ENCODE peak calls at places on chromosome 1, in seven cellular contexts. W, D, X, Q, Y, I and V are unnamed samples.
A peak's percentile ranks its signal among the peaks of the same experiment; 100 is the strongest.

GRCh38 chr1:19185976-19186375 is 24.1 kb downstream of the UBR4 start:
- DNase-seq in W (no peak), D (no peak), X (no peak), Q (no peak), Y (no peak), I (no peak), V (no peak)

GRCh38 chr1:40703316-40703715 is 11.8 kb downstream of the NFYC start:
- DNase-seq in W (peak; percentile 67), D (no peak), X (no peak), Q (no peak), Y (peak; percentile 75), I (no peak), V (peak; percentile 57)

GRCh38 chr1:68145418-68146126 is 86.8 kb downstream of the WLS start:
- DNase-seq in W (no peak), D (no peak), X (no peak), Q (no peak), Y (no peak), I (no peak), V (no peak)

GRCh38 chr1:115203287-115203686 is 114.0 kb upstream of the TSPAN2 start:
- DNase-seq in W (no peak), D (no peak), X (no peak), Q (no peak), Y (no peak), I (no peak), V (no peak)

GRCh38 chr1:236066054-236066453 is 1.2 kb upstream of the NID1 start:
- DNase-seq in W (no peak), D (no peak), X (no peak), Q (no peak), Y (no peak), I (no peak), V (no peak)

GRCh38 chr1:143691400-143691891 is 280.3 kb downstream of the FAM72C start:
- DNase-seq in W (peak; percentile 1), D (no peak), X (no peak), Q (no peak), Y (no peak), I (no peak), V (no peak)

GRCh38 chr1:46394108-46394871 is at the start of gene FAAH:
- DNase-seq in W (no peak), D (no peak), X (no peak), Q (peak; percentile 94), Y (no peak), I (peak; percentile 83), V (no peak)

GRCh38 chr1:118360817-118361216 is 175.8 kb upstream of the SPAG17 start:
- DNase-seq in W (no peak), D (no peak), X (no peak), Q (no peak), Y (peak; percentile 67), I (no peak), V (peak; percentile 54)

GRCh38 chr1:11862890-11863289 is 4.1 kb upstream of the NPPB start:
- DNase-seq in W (peak; percentile 5), D (no peak), X (no peak), Q (no peak), Y (no peak), I (no peak), V (no peak)

GRCh38 chr1:25594971-25595370 is 21.6 kb upstream of the MAN1C1 start:
- DNase-seq in W (no peak), D (no peak), X (no peak), Q (no peak), Y (no peak), I (no peak), V (no peak)

DNA sequence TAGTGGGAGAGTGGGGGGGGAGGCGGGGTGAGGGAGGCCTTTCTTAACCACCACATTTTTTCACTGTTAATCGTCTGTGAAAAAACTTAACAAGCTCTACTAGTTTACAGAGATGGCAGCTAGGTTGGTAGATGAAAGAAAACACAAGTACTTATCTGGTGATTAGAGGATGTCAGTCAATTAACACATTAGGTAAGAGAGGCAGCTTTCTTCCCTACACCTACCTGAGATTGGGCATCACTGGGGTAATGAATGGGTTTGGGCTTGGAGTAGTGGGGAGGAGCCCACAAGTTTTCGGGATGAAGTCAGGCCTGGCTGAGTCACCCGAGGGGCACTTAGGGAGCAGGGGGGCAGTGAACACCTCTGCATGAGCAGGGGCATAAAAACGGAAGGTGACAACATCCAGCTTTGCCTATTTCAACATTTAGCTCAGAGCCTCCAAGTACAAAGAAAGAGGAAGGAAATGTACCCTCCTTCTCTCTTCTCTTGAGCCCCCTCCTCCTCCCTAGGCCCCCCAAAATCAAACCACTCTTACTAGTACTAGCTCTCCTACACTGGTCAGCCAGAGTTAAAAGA is 2.5 kb downstream of the LBR start:
- DNase-seq in W (no peak), D (no peak), X (no peak), Q (no peak), Y (no peak), I (no peak), V (no peak)
- H3K4me3 ChIP-seq in W (no peak overlapping the region), D (peak overlapping the region; percentile 91), X (no peak overlapping the region), Q (no peak overlapping the region), Y (peak overlapping the region; percentile 10), I (no peak overlapping the region), V (no peak overlapping the region)

DNA sequence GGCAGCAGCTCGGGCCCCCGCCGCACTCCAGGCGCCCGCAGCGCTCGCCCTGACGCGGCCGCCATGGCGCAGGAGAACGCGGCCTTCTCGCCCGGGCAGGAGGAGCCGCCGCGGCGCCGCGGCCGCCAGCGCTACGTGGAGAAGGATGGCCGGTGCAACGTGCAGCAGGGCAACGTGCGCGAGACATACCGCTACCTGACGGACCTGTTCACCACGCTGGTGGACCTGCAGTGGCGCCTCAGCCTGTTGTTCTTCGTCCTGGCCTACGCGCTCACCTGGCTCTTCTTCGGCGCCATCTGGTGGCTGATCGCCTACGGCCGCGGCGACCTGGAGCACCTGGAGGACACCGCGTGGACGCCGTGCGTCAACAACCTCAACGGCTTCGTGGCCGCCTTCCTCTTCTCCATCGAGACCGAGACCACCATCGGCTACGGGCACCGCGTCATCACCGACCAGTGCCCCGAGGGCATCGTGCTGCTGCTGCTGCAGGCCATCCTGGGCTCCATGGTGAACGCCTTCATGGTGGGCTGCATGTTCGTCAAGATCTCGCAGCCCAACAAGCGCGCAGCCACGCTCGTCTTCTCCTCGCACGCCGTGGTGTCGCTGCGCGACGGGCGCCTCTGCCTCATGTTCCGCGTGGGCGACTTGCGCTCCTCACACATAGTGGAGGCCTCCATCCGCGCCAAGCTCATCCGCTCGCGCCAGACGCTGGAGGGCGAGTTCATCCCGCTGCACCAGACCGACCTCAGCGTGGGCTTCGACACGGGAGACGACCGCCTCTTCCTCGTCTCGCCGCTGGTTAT is 2.8 kb downstream of the KCNJ9 start:
- DNase-seq in W (no peak), D (no peak), X (no peak), Q (peak; percentile 96), Y (no peak), I (peak; percentile 86), V (no peak)
- H3K4me3 ChIP-seq in W (peak overlapping the region; percentile 35), D (peak overlapping the region; percentile 62), X (peak overlapping the region; percentile 48), Q (peak overlapping the region; percentile 58), Y (peak overlapping the region; percentile 30), I (peak overlapping the region; percentile 41), V (no peak overlapping the region)

GRCh38 chr1:181013144-181013543 is 9.5 kb downstream of the STX6 start:
- DNase-seq in W (no peak), D (no peak), X (no peak), Q (no peak), Y (no peak), I (no peak), V (no peak)

GRCh38 chr1:181014431-181015257 is 8.0 kb downstream of the STX6 start:
- DNase-seq in W (no peak), D (no peak), X (no peak), Q (no peak), Y (no peak), I (no peak), V (no peak)

GRCh38 chr1:181012203-181012520 is 10.5 kb downstream of the STX6 start:
- DNase-seq in W (no peak), D (no peak), X (no peak), Q (no peak), Y (no peak), I (no peak), V (no peak)

GRCh38 chr1:181016563-181016962 is 6.1 kb downstream of the STX6 start:
- DNase-seq in W (no peak), D (no peak), X (no peak), Q (no peak), Y (no peak), I (no peak), V (no peak)

DNA sequence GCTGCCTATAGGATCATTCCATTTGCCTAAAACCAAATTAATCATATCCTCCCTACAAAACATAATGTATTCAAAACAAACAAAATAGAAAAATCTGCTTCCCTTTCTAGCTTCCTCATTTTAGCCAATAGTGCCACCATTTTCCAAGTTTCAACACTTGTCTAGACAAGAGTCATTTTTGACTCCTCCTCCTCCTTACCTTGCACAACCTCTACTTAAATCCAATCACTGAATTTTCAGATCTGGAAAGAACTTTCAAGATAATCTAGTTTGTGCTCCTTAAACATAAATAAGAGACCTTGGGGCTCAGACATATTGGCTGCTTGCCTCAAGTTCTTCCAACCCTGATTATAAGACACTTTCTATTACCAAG is 7.4 kb downstream of the STX6 start:
- DNase-seq in W (no peak), D (no peak), X (no peak), Q (no peak), Y (no peak), I (no peak), V (no peak)
- H3K4me3 ChIP-seq in W (no peak overlapping the region), D (no peak overlapping the region), X (no peak overlapping the region), Q (no peak overlapping the region), Y (no peak overlapping the region), I (no peak overlapping the region), V (no peak overlapping the region)

DNA sequence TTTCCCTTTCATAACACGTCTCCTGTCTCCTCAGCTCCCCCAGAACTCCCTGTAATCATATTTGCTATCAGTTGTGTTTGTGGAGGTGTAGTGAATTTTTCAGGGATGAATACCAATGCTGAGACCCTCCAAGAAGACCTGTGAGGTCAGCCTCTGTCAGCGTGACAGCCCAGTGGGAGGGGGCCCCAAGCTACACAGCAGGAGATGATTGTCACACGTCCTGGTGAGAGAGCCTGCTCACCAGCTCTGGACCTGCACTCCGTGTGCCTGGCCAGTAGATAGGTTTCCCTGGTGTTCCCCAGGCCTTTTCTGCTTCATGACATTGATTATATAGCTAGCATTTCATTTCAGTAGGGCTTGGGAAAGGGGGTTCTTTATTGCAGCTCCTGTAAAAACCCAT is 421.5 kb downstream of the KIF26B start:
- DNase-seq in W (no peak), D (no peak), X (no peak), Q (no peak), Y (no peak), I (no peak), V (no peak)
- H3K4me3 ChIP-seq in W (no peak overlapping the region), D (no peak overlapping the region), X (no peak overlapping the region), Q (no peak overlapping the region), Y (no peak overlapping the region), I (no peak overlapping the region), V (no peak overlapping the region)

DNA sequence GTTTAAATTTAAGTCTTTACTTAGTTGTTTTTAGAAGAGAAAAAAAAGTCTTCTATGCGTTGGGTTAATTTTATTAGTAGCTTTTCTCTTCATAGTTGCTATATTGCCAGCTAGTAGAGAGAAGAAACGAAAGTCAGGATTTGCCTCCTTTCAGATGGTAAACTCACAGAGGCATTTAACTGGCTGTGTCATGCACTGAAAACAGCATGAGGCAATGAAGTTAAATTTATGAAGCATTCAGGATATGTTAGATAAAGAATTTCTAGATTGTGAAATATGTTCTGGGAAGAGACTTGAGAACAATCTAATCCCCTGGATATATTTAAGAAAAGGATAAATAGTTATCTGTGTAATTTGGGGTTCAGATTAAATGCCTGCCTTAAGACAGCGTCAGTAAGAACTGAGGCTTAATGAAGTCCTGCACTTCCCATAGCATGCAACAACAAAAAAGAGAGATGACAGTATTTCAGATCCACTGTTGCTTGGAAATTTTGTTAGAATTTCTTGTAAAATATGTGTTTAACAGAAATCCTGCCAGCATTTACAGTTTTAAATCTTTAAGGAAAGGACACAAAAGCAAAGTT is 1.7 kb downstream of the ANGPTL1 start:
- DNase-seq in W (peak; percentile 29), D (no peak), X (no peak), Q (peak; percentile 10), Y (peak; percentile 8), I (no peak), V (peak; percentile 59)
- H3K4me3 ChIP-seq in W (no peak overlapping the region), D (peak overlapping the region; percentile 57), X (peak overlapping the region; percentile 67), Q (no peak overlapping the region), Y (peak overlapping the region; percentile 23), I (peak overlapping the region; percentile 35), V (no peak overlapping the region)